ENCODE peak calls at places on chromosomes 4 and X, in ten cellular contexts. L, M, O, C, V, K, T, P, F and B are unnamed samples.

GRCh38 chr4:174496631-174497442 is 25.5 kb downstream of the HPGD start:
- DNase-seq in P (no peak), L (no peak), C (no peak), V (no peak), F (no peak), O (no peak), T (no peak), K (no peak), M (no peak), B (no peak)

GRCh38 chrX:42770566-42770965 is 7.4 kb downstream of the PPP1R2C start:
- DNase-seq in F (no peak), O (no peak), V (no peak), P (no peak), C (no peak), L (no peak), K (no peak), M (no peak), T (no peak), B (no peak)

GRCh38 chr4:7034262-7035081 is 8.7 kb upstream of the TADA2B start:
- DNase-seq in C (peak), L (peak), M (no peak), O (peak), P (no peak), V (no peak), T (peak), F (no peak), K (peak), B (peak)

GRCh38 chrX:915427-916234 is 285.0 kb downstream of the SHOX start:
- DNase-seq in L (no peak), O (no peak), V (no peak), M (peak), K (no peak), P (no peak), T (no peak), F (no peak), C (no peak), B (no peak)

GRCh38 chrX:109537324-109537665 is 651 bp downstream of the NXT2 start:
- DNase-seq in T (peak), O (no peak), K (no peak), F (no peak), V (no peak), M (no peak), C (peak), P (no peak), L (peak), B (no peak)

GRCh38 chrX:49089553-49089952 is 9.9 kb upstream of the WDR45 start:
- DNase-seq in O (no peak), V (no peak), M (no peak), C (no peak), T (no peak), K (no peak), L (no peak), P (no peak), F (no peak), B (no peak)

GRCh38 chr4:76952071-76952470 is 2.5 kb downstream of the SEPTIN11 start:
- DNase-seq in T (no peak), O (no peak), V (no peak), K (no peak), M (peak), F (no peak), C (peak), P (no peak), L (no peak), B (no peak)

GRCh38 chr4:89303177-89303576 is 4.4 kb downstream of the GPRIN3 start:
- DNase-seq in F (no peak), C (no peak), T (no peak), K (peak), L (no peak), M (no peak), P (peak), V (no peak), O (no peak), B (no peak)

GRCh38 chr4:124846306-124846705 is 133.8 kb upstream of the ANKRD50 start:
- DNase-seq in O (no peak), F (no peak), P (no peak), M (no peak), V (no peak), K (no peak), C (no peak), L (peak), T (no peak), B (peak)

GRCh38 chr4:56908206-56909082 is 744 bp downstream of the REST start:
- DNase-seq in F (peak), T (peak), O (peak), P (peak), C (peak), L (peak), V (no peak), M (peak), K (peak), B (peak)

GRCh38 chrX:109281478-109282275 is 200.2 kb downstream of the GUCY2F start:
- DNase-seq in M (no peak), P (no peak), O (peak), V (no peak), T (peak), L (no peak), C (peak), F (no peak), K (no peak), B (peak)

GRCh38 chr4:6986067-6986780 is 56.9 kb upstream of the TADA2B start:
- DNase-seq in V (no peak), F (peak), L (peak), T (peak), K (peak), C (peak), P (peak), M (no peak), O (peak), B (peak)

GRCh38 chr4:39062499-39062898 is 467 bp downstream of the KLHL5 start:
- DNase-seq in M (no peak), P (no peak), K (no peak), F (no peak), V (no peak), T (no peak), L (no peak), C (no peak), O (no peak), B (no peak)

GRCh38 chr4:97142405-97142804 is 1000.9 kb downstream of the STPG2 start:
- DNase-seq in T (no peak), K (no peak), P (no peak), M (no peak), F (no peak), L (no peak), O (no peak), C (no peak), V (no peak), B (no peak)

GRCh38 chr4:183300070-183300469 is 20.0 kb downstream of the CLDN22 start:
- DNase-seq in O (no peak), F (no peak), T (peak), K (peak), M (no peak), L (peak), V (no peak), C (peak), P (no peak), B (no peak)

GRCh38 chrX:120791013-120791643 is 84.5 kb downstream of the CT47B1 start:
- DNase-seq in M (no peak), F (peak), K (no peak), L (peak), V (no peak), T (peak), C (peak), P (peak), O (no peak), B (no peak)

GRCh38 chrX:31658360-31658759 is 586.5 kb upstream of the FTHL17 start:
- DNase-seq in F (no peak), T (peak), O (no peak), V (no peak), P (no peak), C (peak), L (peak), M (peak), K (no peak), B (no peak)

GRCh38 chr4:11537846-11538245 is 109.2 kb upstream of the HS3ST1 start:
- DNase-seq in T (no peak), K (no peak), L (no peak), O (no peak), V (no peak), F (no peak), C (no peak), P (no peak), M (no peak), B (no peak)

GRCh38 chr4:1246111-1246881 is 2.6 kb downstream of the CTBP1 start:
- DNase-seq in T (no peak), O (peak), L (peak), V (no peak), F (peak), K (peak), M (peak), C (no peak), P (peak), B (no peak)

GRCh38 chr4:131091896-131092295 is 1995.9 kb downstream of the C4orf33 start:
- DNase-seq in F (no peak), O (no peak), K (no peak), T (peak), V (no peak), L (peak), C (peak), P (no peak), M (peak), B (peak)

GRCh38 chrX:107485019-107485418 is 35.6 kb downstream of the FRMPD3 start:
- DNase-seq in C (peak), F (no peak), L (peak), O (no peak), V (no peak), P (no peak), T (peak), K (no peak), M (peak), B (no peak)

GRCh38 chrX:104270916-104271512 is 16.3 kb upstream of the ESX1 start:
- DNase-seq in O (no peak), T (peak), F (peak), K (no peak), L (peak), M (peak), C (peak), P (peak), V (no peak), B (peak)

GRCh38 chrX:47568656-47569295 is 7.8 kb downstream of the ARAF start:
- DNase-seq in T (no peak), C (no peak), V (no peak), K (no peak), M (peak), P (no peak), F (no peak), O (peak), L (peak), B (peak)

GRCh38 chrX:586351-586750 is 44.2 kb upstream of the SHOX start:
- DNase-seq in O (no peak), V (no peak), K (no peak), P (no peak), F (no peak), C (no peak), L (no peak), T (no peak), M (no peak), B (no peak)

GRCh38 chrX:148609766-148610698 is 109.6 kb downstream of the AFF2 start:
- DNase-seq in T (peak), V (no peak), K (no peak), O (peak), F (no peak), L (peak), C (peak), P (no peak), M (peak), B (peak)

GRCh38 chr4:71855944-71856343 is 72.1 kb upstream of the GC start:
- DNase-seq in T (no peak), M (no peak), L (no peak), F (no peak), V (no peak), O (no peak), P (no peak), K (no peak), C (no peak), B (no peak)

GRCh38 chr4:36446275-36446674 is 164.9 kb downstream of the DTHD1 start:
- DNase-seq in V (no peak), C (no peak), M (no peak), K (no peak), P (no peak), L (peak), F (no peak), T (no peak), O (no peak), B (no peak)

GRCh38 chr4:88705805-88706518 is 8.3 kb upstream of the NAP1L5 start:
- DNase-seq in T (peak), C (peak), V (no peak), L (peak), P (no peak), M (no peak), F (no peak), K (no peak), O (no peak), B (no peak)

GRCh38 chr4:156190606-156191005 is 236.9 kb upstream of the CTSO start:
- DNase-seq in C (peak), M (no peak), T (peak), V (no peak), F (no peak), K (no peak), O (no peak), P (no peak), L (peak), B (no peak)

GRCh38 chr4:186266699-186267467 is 894 bp downstream of the F11 start:
- DNase-seq in P (no peak), O (peak), C (no peak), V (no peak), T (peak), F (no peak), K (peak), M (no peak), L (no peak), B (peak)

GRCh38 chr4:5206391-5206790 is 155.1 kb downstream of the STK32B start:
- DNase-seq in M (no peak), L (no peak), P (peak), C (no peak), K (no peak), O (no peak), V (no peak), F (no peak), T (peak), B (no peak)

GRCh38 chr4:30832652-30833051 is 112.5 kb downstream of the PCDH7 start:
- DNase-seq in T (no peak), P (no peak), C (no peak), O (no peak), L (no peak), V (no peak), M (no peak), K (no peak), F (no peak), B (no peak)

GRCh38 chr4:7335363-7336066 is 99.2 kb downstream of the PSAPL1 start:
- DNase-seq in F (peak), L (no peak), K (peak), P (peak), V (no peak), T (peak), M (peak), O (peak), C (peak), B (peak)

GRCh38 chr4:185880571-185880970 is 68.6 kb upstream of the SORBS2 start:
- DNase-seq in T (no peak), L (no peak), V (no peak), F (no peak), K (no peak), O (no peak), C (no peak), M (no peak), P (no peak), B (no peak)

GRCh38 chr4:107037188-107037587 is 1.1 kb upstream of the DKK2 start:
- DNase-seq in T (peak), P (peak), V (no peak), F (peak), M (no peak), O (peak), L (peak), C (peak), K (peak), B (peak)
- H3K4me3 ChIP-seq in T (no peak), P (no peak), V (no peak), F (peak), M (no peak), O (no peak), L (no peak), C (peak), K (peak), B (peak)

DNA sequence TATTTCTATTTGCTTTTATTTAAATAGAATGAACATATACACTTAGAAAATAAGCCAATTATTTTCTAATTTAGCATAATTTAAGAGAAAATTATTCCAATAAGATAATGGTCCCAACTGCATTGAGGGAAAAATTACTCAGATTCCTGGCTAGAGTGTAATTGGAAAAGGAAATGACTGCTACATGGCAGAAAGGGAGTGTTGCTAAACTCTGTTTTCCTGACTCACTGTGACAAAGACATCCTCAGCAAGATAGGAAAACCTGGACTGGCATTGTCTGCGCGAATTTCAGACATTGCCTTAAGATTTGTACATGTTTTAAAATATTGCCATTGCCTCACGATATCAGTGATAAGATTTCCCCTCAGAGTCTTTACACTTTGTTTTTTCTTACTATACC is 8.2 kb downstream of the TNIP3 start:
- DNase-seq in K (no peak), T (peak), P (no peak), L (peak), M (no peak), O (no peak), C (peak), V (no peak), F (no peak), B (no peak)
- H3K4me3 ChIP-seq in K (peak), T (no peak), P (peak), L (peak), M (no peak), O (no peak), C (peak), V (no peak), F (no peak), B (no peak)

DNA sequence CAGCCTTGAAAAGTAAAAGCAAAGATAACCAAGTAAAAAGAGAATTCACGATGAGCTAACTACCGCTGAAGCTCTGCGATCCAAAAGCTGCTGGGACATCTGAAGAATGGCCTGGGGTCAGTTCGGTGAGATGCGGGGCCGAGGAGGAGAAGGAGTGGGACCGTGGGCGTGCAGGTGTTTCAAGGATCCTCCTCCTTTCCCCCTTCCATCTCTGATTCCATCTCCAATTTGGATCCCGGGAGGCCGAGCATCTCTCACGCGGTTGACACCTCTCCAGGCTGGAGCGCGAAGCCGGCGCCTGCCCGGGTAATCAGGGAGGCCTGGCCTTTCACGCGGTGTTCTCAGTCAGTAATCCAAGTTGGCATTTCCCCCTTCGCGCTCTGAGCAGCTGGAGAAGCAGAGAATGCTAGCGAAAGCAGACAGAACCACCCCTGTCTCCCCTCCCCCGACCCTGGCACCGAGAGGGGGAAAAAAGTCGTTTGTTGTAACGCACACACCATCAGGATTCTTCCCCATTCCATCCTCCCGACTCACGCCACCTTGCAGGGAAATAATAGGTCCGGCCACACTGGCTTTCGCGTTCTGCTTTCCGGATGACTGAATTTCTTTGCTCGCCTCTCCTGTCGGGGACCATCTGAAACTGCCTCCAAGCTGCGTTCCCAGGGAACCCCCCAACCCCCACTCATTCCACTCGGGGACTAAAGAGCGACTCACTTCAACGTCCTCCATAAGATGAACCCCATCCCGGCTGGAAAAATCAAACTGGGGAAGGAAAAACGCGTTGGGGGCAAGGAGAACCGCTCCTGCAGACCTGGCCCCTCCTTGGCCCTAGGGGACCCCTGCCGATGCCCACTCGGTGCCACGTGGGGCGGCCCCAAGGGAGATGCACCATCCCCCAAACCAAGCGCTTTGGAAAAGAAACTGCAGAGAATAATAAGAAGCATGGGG is 6.5 kb downstream of the NEUROG2 start:
- DNase-seq in P (no peak), F (no peak), K (no peak), V (no peak), L (peak), M (peak), T (no peak), O (peak), C (peak), B (peak)
- H3K4me3 ChIP-seq in P (no peak), F (peak), K (no peak), V (peak), L (peak), M (peak), T (no peak), O (no peak), C (peak), B (peak)

GRCh38 chr4:87461281-87461700 is 38.9 kb downstream of the NUDT9 start:
- DNase-seq in K (no peak), L (peak), V (no peak), O (no peak), M (peak), P (no peak), F (no peak), T (no peak), C (peak), B (no peak)
- H3K4me3 ChIP-seq in K (no peak), L (no peak), V (no peak), O (no peak), M (no peak), P (no peak), F (no peak), T (no peak), C (no peak), B (no peak)

DNA sequence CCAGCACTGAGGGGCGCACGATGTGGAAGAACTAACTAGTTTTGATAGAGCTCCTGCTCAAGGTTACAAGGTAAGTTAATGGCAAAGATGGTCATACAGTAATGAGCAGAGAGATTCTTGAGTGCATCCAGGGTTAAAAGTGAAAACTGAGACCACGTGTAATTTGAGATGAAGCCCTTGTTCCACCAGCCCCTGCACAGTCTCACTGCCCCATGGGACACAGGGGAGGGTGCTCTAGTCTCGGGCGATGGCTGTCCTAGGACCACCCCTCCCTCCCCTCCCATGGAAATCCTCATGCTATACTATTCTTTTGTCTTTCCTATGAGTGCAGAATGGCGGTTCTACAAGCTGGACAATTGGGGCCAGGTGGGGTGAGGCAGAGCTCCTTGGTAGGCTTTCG is 1.8 kb downstream of the G6PD start:
- DNase-seq in T (no peak), C (no peak), L (no peak), O (no peak), M (no peak), K (no peak), P (no peak), F (no peak), V (no peak), B (no peak)
- H3K4me3 ChIP-seq in T (no peak), C (peak), L (no peak), O (no peak), M (no peak), K (no peak), P (no peak), F (no peak), V (no peak), B (no peak)

GRCh38 chr4:148215202-148215601 is 227.0 kb downstream of the NR3C2 start:
- DNase-seq in C (no peak), V (no peak), O (no peak), L (no peak), M (no peak), T (no peak), K (no peak), P (peak), F (no peak), B (no peak)

GRCh38 chr4:148216866-148217814 is 225.1 kb downstream of the NR3C2 start:
- DNase-seq in M (no peak), F (no peak), T (no peak), V (peak), O (no peak), L (no peak), K (no peak), P (no peak), C (peak), B (no peak)

GRCh38 chr4:148211533-148211932 is 230.7 kb downstream of the NR3C2 start:
- DNase-seq in F (no peak), T (no peak), V (no peak), P (no peak), L (no peak), K (no peak), O (no peak), C (no peak), M (no peak), B (no peak)

GRCh38 chr4:148214529-148215166 is 227.6 kb downstream of the NR3C2 start:
- DNase-seq in M (no peak), L (peak), T (no peak), P (peak), F (peak), V (no peak), K (no peak), C (peak), O (no peak), B (peak)

DNA sequence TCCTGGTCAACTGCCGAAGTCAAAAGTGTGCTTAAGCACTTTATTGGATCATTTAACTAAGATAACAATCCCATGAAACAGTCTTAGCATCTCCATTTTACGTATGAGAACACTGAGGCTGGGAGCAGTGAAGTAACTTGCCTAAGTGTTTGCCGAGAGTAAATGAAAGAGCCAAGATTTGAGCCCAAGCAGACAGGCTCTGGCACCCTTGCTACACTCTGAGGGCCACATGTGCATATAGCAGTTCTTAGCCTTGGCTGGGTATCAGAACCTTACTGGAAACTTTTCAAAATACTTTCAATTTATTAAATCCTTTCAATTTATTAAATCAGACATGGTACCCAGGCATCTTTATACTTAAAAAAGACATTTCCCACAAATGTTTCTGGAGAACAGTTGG is 225.9 kb downstream of the NR3C2 start:
- DNase-seq in C (peak), V (no peak), L (no peak), T (no peak), F (no peak), M (no peak), K (no peak), P (no peak), O (no peak), B (no peak)
- H3K4me3 ChIP-seq in C (no peak), V (no peak), L (no peak), T (no peak), F (no peak), M (no peak), K (no peak), P (no peak), O (no peak), B (no peak)